ENCODE peak calls at places on chromosomes 5 and 9, in ten cellular contexts. F, E, N, P, B, Z, H, V, U and M are unnamed samples.

GRCh38 chr9:37678789-37679273 is 28.1 kb downstream of the FRMPD1 start:
- DNase-seq in U (no peak), B (no peak), N (no peak), P (no peak), Z (peak; percentile 19), E (no peak), H (no peak), F (no peak), V (no peak), M (no peak)

GRCh38 chr5:146947181-146947941 is 68.8 kb upstream of the PPP2R2B start:
- DNase-seq in U (no peak), E (no peak), B (peak; percentile 4), Z (peak; percentile 21), P (peak; percentile 23), H (no peak), N (no peak), V (no peak), F (no peak), M (no peak)

GRCh38 chr9:72292184-72292787 is 72.7 kb downstream of the ZFAND5 start:
- DNase-seq in Z (no peak), V (peak; percentile 36), P (peak; percentile 6), N (no peak), H (no peak), E (no peak), B (peak; percentile 49), F (peak; percentile 57), U (no peak), M (peak; percentile 32)

GRCh38 chr5:96780626-96781025 is 27.1 kb downstream of the ERAP1 start:
- DNase-seq in H (no peak), Z (no peak), F (peak; percentile 67), B (peak; percentile 22), E (no peak), N (peak; percentile 18), P (no peak), U (no peak), V (no peak), M (no peak)

GRCh38 chr5:127934791-127935256 is 148.7 kb upstream of the SLC12A2 start:
- DNase-seq in B (peak; percentile 63), P (peak; percentile 80), Z (peak; percentile 17), F (peak; percentile 56), V (no peak), U (no peak), E (no peak), N (peak; percentile 59), H (peak; percentile 51), M (no peak)

GRCh38 chr5:26470439-26470838 is 567.9 kb downstream of the CDH9 start:
- DNase-seq in U (no peak), B (no peak), V (no peak), H (no peak), Z (no peak), N (no peak), P (no peak), E (no peak), F (no peak), M (no peak)

GRCh38 chr5:163712011-163712410 is 206.6 kb downstream of the MAT2B start:
- DNase-seq in V (no peak), U (no peak), H (no peak), F (no peak), E (no peak), P (no peak), Z (no peak), B (peak; percentile 16), N (no peak), M (no peak)

GRCh38 chr9:19460258-19460657 is 51.4 kb downstream of the ACER2 start:
- DNase-seq in F (no peak), H (peak; percentile 16), N (no peak), U (no peak), Z (no peak), E (no peak), V (no peak), B (no peak), P (no peak), M (no peak)

GRCh38 chr5:59637878-59638580 is 255.5 kb downstream of the PDE4D start:
- DNase-seq in V (no peak), H (no peak), B (no peak), U (no peak), P (no peak), F (no peak), E (no peak), Z (no peak), N (no peak), M (no peak)

GRCh38 chr9:92669527-92669889 is 423 bp downstream of the IPPK start:
- DNase-seq in H (peak; percentile 79), B (no peak), Z (peak; percentile 40), P (no peak), N (no peak), V (peak; percentile 67), E (no peak), F (no peak), U (no peak), M (no peak)

GRCh38 chr9:5876711-5877110 is 14.0 kb upstream of the MLANA start:
- DNase-seq in H (peak; percentile 53), U (no peak), E (no peak), N (no peak), F (no peak), Z (no peak), P (no peak), V (no peak), B (no peak), M (no peak)

GRCh38 chr5:134184155-134185135 is 7.7 kb upstream of the SKP1 start:
- DNase-seq in E (peak; percentile 66), B (peak; percentile 56), N (no peak), Z (peak; percentile 69), F (peak; percentile 48), U (peak; percentile 14), H (peak; percentile 83), P (peak; percentile 63), V (peak; percentile 86), M (peak; percentile 79)

GRCh38 chr5:151016700-151017099 is 3.7 kb upstream of the GPX3 start:
- DNase-seq in H (no peak), E (no peak), Z (no peak), P (no peak), N (no peak), V (no peak), B (no peak), F (no peak), U (no peak), M (no peak)

GRCh38 chr5:170628691-170629565 is 125.1 kb downstream of the KCNIP1 start:
- DNase-seq in Z (no peak), E (no peak), F (no peak), B (no peak), V (no peak), N (no peak), P (no peak), H (no peak), U (no peak), M (no peak)

GRCh38 chr5:96537386-96537785 is 104.3 kb upstream of the PCSK1 start:
- DNase-seq in V (no peak), U (no peak), F (peak; percentile 53), E (no peak), N (peak; percentile 70), H (no peak), Z (no peak), P (no peak), B (peak; percentile 89), M (no peak)

GRCh38 chr5:115541586-115541985 is 3.0 kb downstream of the FEM1C start:
- DNase-seq in B (peak; percentile 15), Z (no peak), P (no peak), F (no peak), E (no peak), V (no peak), N (no peak), U (no peak), H (no peak), M (no peak)

GRCh38 chr5:32172908-32173393 is 1.2 kb downstream of the GOLPH3 start:
- DNase-seq in B (no peak), H (peak; percentile 74), P (no peak), F (no peak), Z (no peak), V (peak; percentile 42), N (no peak), U (no peak), E (no peak), M (peak; percentile 25)

GRCh38 chr5:2752059-2752874 is 790 bp upstream of the IRX2 start:
- DNase-seq in N (no peak), Z (no peak), H (peak; percentile 90), F (peak; percentile 78), V (no peak), U (no peak), B (no peak), E (no peak), P (no peak), M (no peak)

GRCh38 chr5:35826561-35826960 is 30.1 kb upstream of the IL7R start:
- DNase-seq in H (no peak), F (no peak), E (no peak), P (no peak), Z (no peak), B (no peak), V (no peak), N (no peak), U (no peak), M (no peak)

GRCh38 chr5:50889790-50890189 is 223.4 kb downstream of the PARP8 start:
- DNase-seq in E (no peak), Z (no peak), P (peak; percentile 97), N (no peak), H (no peak), V (no peak), F (no peak), B (no peak), U (no peak), M (no peak)

GRCh38 chr5:36502608-36503007 is 103.8 kb upstream of the SLC1A3 start:
- DNase-seq in U (no peak), B (peak; percentile 82), Z (no peak), E (no peak), V (no peak), F (peak; percentile 99), N (peak; percentile 78), P (no peak), H (no peak), M (no peak)

GRCh38 chr9:88532320-88532719 is 2.7 kb upstream of the NXNL2 start:
- DNase-seq in E (no peak), U (no peak), H (peak; percentile 88), V (no peak), B (peak; percentile 46), P (no peak), F (peak; percentile 49), N (no peak), Z (peak; percentile 53), M (no peak)

GRCh38 chr9:130292104-130292503 is 26.5 kb downstream of the HMCN2 start:
- DNase-seq in V (no peak), E (no peak), Z (no peak), P (no peak), N (no peak), F (peak; percentile 41), U (no peak), H (no peak), B (no peak), M (no peak)